ENCODE peak calls at places on chromosomes 1 and 21, in ten cellular contexts. B is AG09319; K is RWPE1; F is fibroblast of the aortic adventitia; V is EH; A is substantia nigra; C is GM12865; J is stimulated activated CD4-positive, alpha-beta T cell treated with anti-CD3 and anti-CD28 coated beads, Interleukin-2, amount 100 ng/mL, for 48 hours; H is NCI-H2171; P is CD8-positive, alpha-beta T cell. O is an unnamed sample.

GRCh38 chr21:34235514-34235913 is 128.3 kb upstream of the KCNE2 start:
- DNase-seq in B (no peak), K (no peak), F (no peak), V (no peak), A (no peak), C (no peak), J (no peak), H (no peak), P (no peak), O (peak; percentile 52)

GRCh38 chr1:11598461-11598860 is 55.8 kb downstream of the FBXO2 start:
- DNase-seq in B (no peak), K (peak; percentile 18), F (peak; percentile 28), V (peak; percentile 3), A (no peak), C (no peak), J (no peak), H (no peak), P (no peak), O (no peak)

GRCh38 chr1:225999912-226000337 is 782 bp upstream of the SDE2 start:
- DNase-seq in B (no peak), K (no peak), F (peak; percentile 47), V (no peak), A (no peak), C (peak; percentile 77), J (no peak), H (no peak), P (no peak), O (no peak)

GRCh38 chr1:19229828-19230325 is 19.8 kb upstream of the UBR4 start:
- DNase-seq in B (no peak), K (no peak), F (no peak), V (peak; percentile 28), A (no peak), C (no peak), J (no peak), H (no peak), P (no peak), O (no peak)

GRCh38 chr1:6467224-6467623 is 1.3 kb upstream of the TNFRSF25 start:
- DNase-seq in B (no peak), K (no peak), F (no peak), V (no peak), A (no peak), C (no peak), J (no peak), H (no peak), P (no peak), O (no peak)

GRCh38 chr1:228082975-228083870 is 715 bp downstream of the ARF1 start:
- DNase-seq in B (no peak), K (no peak), F (peak; percentile 22), V (peak; percentile 69), A (no peak), C (peak; percentile 61), J (no peak), H (no peak), P (no peak), O (no peak)

GRCh38 chr1:164470996-164471395 is 88.0 kb upstream of the PBX1 start:
- DNase-seq in B (no peak), K (no peak), F (no peak), V (no peak), A (no peak), C (no peak), J (no peak), H (no peak), P (no peak), O (no peak)

GRCh38 chr1:224168859-224169380 is 14.1 kb upstream of the DEGS1 start:
- DNase-seq in B (peak; percentile 56), K (no peak), F (peak; percentile 98), V (peak; percentile 87), A (no peak), C (peak; percentile 87), J (no peak), H (no peak), P (peak; percentile 9), O (no peak)

GRCh38 chr21:45623436-45623835 is 20.1 kb upstream of the PCBP3 start:
- DNase-seq in B (no peak), K (no peak), F (no peak), V (no peak), A (no peak), C (no peak), J (no peak), H (no peak), P (no peak), O (no peak)

GRCh38 chr1:22903113-22903512 is 69.6 kb downstream of the LACTBL1 start:
- DNase-seq in B (no peak), K (no peak), F (peak; percentile 30), V (peak; percentile 42), A (no peak), C (no peak), J (no peak), H (no peak), P (no peak), O (no peak)

GRCh38 chr1:48023488-48023887 is 26.3 kb upstream of the TRABD2B start:
- DNase-seq in B (no peak), K (no peak), F (no peak), V (no peak), A (no peak), C (no peak), J (no peak), H (no peak), P (no peak), O (no peak)

GRCh38 chr21:44872568-44873355 is 728 bp downstream of the PTTG1IP start:
- DNase-seq in B (no peak), K (no peak), F (peak; percentile 40), V (peak; percentile 55), A (peak; percentile 60), C (peak; percentile 36), J (no peak), H (no peak), P (no peak), O (peak; percentile 27)

GRCh38 chr21:39756285-39756684 is 11.3 kb downstream of the IGSF5 start:
- DNase-seq in B (no peak), K (no peak), F (no peak), V (no peak), A (no peak), C (no peak), J (no peak), H (no peak), P (no peak), O (no peak)

GRCh38 chr1:12486401-12487005 is 131.5 kb downstream of the DHRS3 start:
- DNase-seq in B (no peak), K (no peak), F (peak; percentile 18), V (peak; percentile 84), A (no peak), C (no peak), J (no peak), H (no peak), P (no peak), O (no peak)

GRCh38 chr1:209945377-209945776 is 7.4 kb downstream of the SYT14 start:
- DNase-seq in B (no peak), K (no peak), F (no peak), V (no peak), A (no peak), C (no peak), J (no peak), H (no peak), P (no peak), O (no peak)

GRCh38 chr1:172220376-172220775 is 200.1 kb upstream of the C1orf105 start:
- DNase-seq in B (no peak), K (no peak), F (no peak), V (no peak), A (no peak), C (no peak), J (no peak), H (peak; percentile 52), P (no peak), O (no peak)

GRCh38 chr1:44676484-44677200 is 2.1 kb downstream of the ARMH1 start:
- DNase-seq in B (peak; percentile 41), K (no peak), F (peak; percentile 29), V (peak; percentile 89), A (no peak), C (peak; percentile 68), J (no peak), H (no peak), P (no peak), O (no peak)

GRCh38 chr1:152876827-152877226 is 1.3 kb upstream of the SMCP start:
- DNase-seq in B (no peak), K (no peak), F (no peak), V (no peak), A (no peak), C (no peak), J (no peak), H (no peak), P (no peak), O (no peak)

GRCh38 chr1:230105754-230106625 is 39.0 kb downstream of the GALNT2 start:
- DNase-seq in B (no peak), K (peak; percentile 75), F (peak; percentile 88), V (peak; percentile 80), A (no peak), C (peak; percentile 74), J (no peak), H (no peak), P (no peak), O (no peak)

GRCh38 chr1:97094257-97094972 is 372.8 kb downstream of the PTBP2 start:
- DNase-seq in B (peak; percentile 38), K (peak; percentile 40), F (peak; percentile 96), V (peak; percentile 94), A (no peak), C (no peak), J (no peak), H (no peak), P (no peak), O (peak; percentile 5)

GRCh38 chr1:114344656-114345055 is 166.3 kb downstream of the TRIM33 start:
- DNase-seq in B (no peak), K (no peak), F (no peak), V (no peak), A (no peak), C (no peak), J (no peak), H (no peak), P (no peak), O (no peak)

GRCh38 chr1:3712573-3713535 is 39.4 kb upstream of the CCDC27 start:
- DNase-seq in B (no peak), K (no peak), F (no peak), V (no peak), A (peak; percentile 91), C (no peak), J (no peak), H (no peak), P (no peak), O (no peak)

GRCh38 chr1:206544562-206545257 is 37.4 kb downstream of the RASSF5 start:
- DNase-seq in B (no peak), K (peak; percentile 89), F (peak; percentile 45), V (peak; percentile 58), A (peak; percentile 68), C (peak; percentile 72), J (peak; percentile 88), H (peak; percentile 15), P (peak; percentile 81), O (peak; percentile 88)

GRCh38 chr1:32948905-32949304 is 15.7 kb downstream of the RNF19B start:
- DNase-seq in B (no peak), K (no peak), F (no peak), V (no peak), A (no peak), C (no peak), J (no peak), H (no peak), P (no peak), O (no peak)

GRCh38 chr1:217614319-217614718 is 16.6 kb downstream of the GPATCH2 start:
- DNase-seq in B (no peak), K (no peak), F (no peak), V (peak; percentile 34), A (no peak), C (no peak), J (no peak), H (no peak), P (no peak), O (no peak)

GRCh38 chr1:61318319-61319125 is 236.2 kb downstream of the NFIA start:
- DNase-seq in B (peak; percentile 60), K (no peak), F (peak; percentile 92), V (peak; percentile 64), A (no peak), C (peak; percentile 87), J (no peak), H (no peak), P (no peak), O (no peak)

GRCh38 chr1:228363686-228364067 is 43.0 kb downstream of the TRIM11 start:
- DNase-seq in B (no peak), K (no peak), F (no peak), V (no peak), A (no peak), C (no peak), J (no peak), H (no peak), P (no peak), O (no peak)

GRCh38 chr1:54487571-54488050 is 60.4 kb upstream of the ACOT11 start:
- DNase-seq in B (no peak), K (no peak), F (no peak), V (no peak), A (peak; percentile 52), C (no peak), J (no peak), H (no peak), P (no peak), O (no peak)